ENCODE peak calls at places on chromosomes 11 and 22, in six cellular contexts. L is SIG-M5; M is activated CD8-positive, alpha-beta T cell treated with anti-CD3 and anti-CD28 coated beads for 36 hours; Z is tibial artery; S is HTR-8/SVneo; R is activated CD4-positive, alpha-beta T cell treated with anti-CD3 and anti-CD28 coated beads for 24 hours. X is an unnamed sample.

GRCh38 chr11:115527534-115528125 is 23.4 kb upstream of the CADM1 start:
- DNase-seq in M (no peak), S (no peak), R (no peak), L (no peak), Z (no peak), X (peak; percentile 71)

GRCh38 chr11:120337896-120338840 is 2.0 kb downstream of the ARHGEF12 start:
- DNase-seq in M (no peak), S (no peak), L (no peak), Z (no peak), R (no peak), X (no peak)

GRCh38 chr11:82676483-82677094 is 57.1 kb downstream of the FAM181B start:
- DNase-seq in R (no peak), S (no peak), L (no peak), M (no peak), Z (no peak), X (no peak)

GRCh38 chr22:38484244-38484643 is 16.3 kb downstream of the KDELR3 start:
- DNase-seq in Z (no peak), M (no peak), L (no peak), R (no peak), S (no peak), X (no peak)

GRCh38 chr22:49961601-49962011 is 1.0 kb downstream of the PIM3 start:
- DNase-seq in R (no peak), Z (peak; percentile 72), M (no peak), S (no peak), L (no peak), X (no peak)

GRCh38 chr11:77967121-77967520 is 27.3 kb downstream of the INTS4 start:
- DNase-seq in Z (no peak), L (no peak), M (no peak), S (no peak), R (no peak), X (no peak)

GRCh38 chr11:8768625-8769333 is 86.2 kb downstream of the RPL27A start:
- DNase-seq in Z (peak; percentile 80), L (no peak), M (no peak), S (peak; percentile 54), R (no peak), X (no peak)

GRCh38 chr11:35619754-35620640 is 1.7 kb downstream of the FJX1 start:
- DNase-seq in R (no peak), L (no peak), Z (no peak), S (peak; percentile 37), M (peak; percentile 23), X (no peak)

GRCh38 chr22:40178417-40179409 is 988 bp downstream of the TNRC6B start:
- DNase-seq in Z (no peak), L (no peak), S (peak; percentile 10), M (peak; percentile 73), R (peak; percentile 21), X (no peak)

GRCh38 chr11:129412501-129412900 is 36.9 kb downstream of the BARX2 start:
- DNase-seq in M (no peak), R (no peak), L (no peak), Z (no peak), S (no peak), X (no peak)

GRCh38 chr11:18700872-18701271 is 2.3 kb downstream of the TMEM86A start:
- DNase-seq in M (no peak), S (no peak), L (no peak), R (no peak), Z (no peak), X (no peak)

GRCh38 chr11:1782831-1783724 is 19.4 kb upstream of the CTSD start:
- DNase-seq in R (no peak), S (peak; percentile 47), L (no peak), M (no peak), Z (no peak), X (no peak)

GRCh38 chr11:45110562-45110961 is 35.9 kb upstream of the PRDM11 start:
- DNase-seq in L (no peak), M (peak; percentile 48), R (no peak), Z (no peak), S (peak; percentile 57), X (peak; percentile 35)

GRCh38 chr11:20363500-20364411 is at the start of gene HTATIP2:
- DNase-seq in L (no peak), R (peak; percentile 61), M (peak; percentile 79), Z (peak; percentile 82), S (no peak), X (no peak)

GRCh38 chr11:62402226-62402625 is 16.6 kb upstream of the SCGB1A1 start:
- DNase-seq in Z (peak; percentile 93), M (peak; percentile 61), S (no peak), R (peak; percentile 28), L (no peak), X (no peak)

GRCh38 chr11:65854871-65855837 is 2.8 kb downstream of the CFL1 start:
- DNase-seq in M (no peak), Z (peak; percentile 60), R (no peak), L (no peak), S (no peak), X (no peak)

GRCh38 chr11:70281114-70281729 is 10.7 kb downstream of the PPFIA1 start:
- DNase-seq in Z (no peak), R (no peak), M (no peak), L (no peak), S (no peak), X (no peak)

GRCh38 chr11:19919050-19919561 is 206.5 kb downstream of the NAV2 start:
- DNase-seq in R (no peak), Z (peak; percentile 91), M (no peak), L (no peak), S (peak; percentile 67), X (no peak)

GRCh38 chr11:10878408-10879214 is 20.8 kb upstream of the ZBED5 start:
- DNase-seq in R (no peak), S (peak; percentile 45), Z (no peak), M (no peak), L (peak; percentile 28), X (no peak)

GRCh38 chr11:73320786-73321325 is 12.8 kb downstream of the ARHGEF17 start:
- DNase-seq in L (no peak), M (no peak), Z (peak; percentile 83), R (no peak), S (no peak), X (no peak)

GRCh38 chr11:83092488-83093384 is 21.0 kb upstream of the RAB30 start:
- DNase-seq in M (no peak), S (no peak), R (no peak), L (no peak), Z (no peak), X (no peak)

GRCh38 chr22:43302462-43303109 is 40.6 kb downstream of the SCUBE1 start:
- DNase-seq in L (no peak), Z (no peak), S (no peak), M (no peak), R (no peak), X (no peak)

GRCh38 chr11:112795142-112795815 is 165.9 kb upstream of the NCAM1 start:
- DNase-seq in Z (peak; percentile 74), L (no peak), S (no peak), M (peak; percentile 41), R (no peak), X (no peak)

GRCh38 chr22:33188316-33188715 is 130.1 kb upstream of the SYN3 start:
- DNase-seq in M (no peak), R (no peak), Z (no peak), L (no peak), S (no peak), X (no peak)

GRCh38 chr11:111456086-111456858 is 55.9 kb downstream of the BTG4 start:
- DNase-seq in S (no peak), R (no peak), Z (no peak), L (no peak), M (no peak), X (no peak)